ENCODE peak calls at places on chromosomes 12 and 14, in eight cellular contexts. I is foreskin keratinocyte; P is kidney tubule cell; T is T-helper 1 cell; D is AG10803; U is DMS79 treated with DMSO at 0.1 percent for 48 hours; Y is activated T-cell treated with anti-CD3 and anti-CD28 coated beads, Interleukin-2, amount 50 U/mL, for 1 hour; A is stimulated activated CD8-positive, alpha-beta memory T cell treated with anti-CD3 and anti-CD28 coated beads, Interleukin-7, amount 100 ng/mL, for 4 hours. N is an unnamed sample.

GRCh38 chr14:52219488-52220084 is 47.9 kb upstream of the PTGDR start:
- DNase-seq in T (no peak), I (no peak), P (no peak), U (no peak), A (no peak), D (no peak), Y (no peak), N (no peak)

GRCh38 chr12:89051065-89051677 is 301.1 kb downstream of the DUSP6 start:
- DNase-seq in P (peak; percentile 73), T (no peak), Y (no peak), D (peak; percentile 69), I (peak; percentile 61), A (no peak), U (peak; percentile 64), N (peak; percentile 30)

GRCh38 chr12:106369624-106370346 is 12.2 kb downstream of the POLR3B start:
- DNase-seq in U (no peak), P (peak; percentile 91), Y (no peak), A (no peak), I (peak; percentile 88), D (peak; percentile 88), T (no peak), N (no peak)

GRCh38 chr12:78171082-78171481 is 340.4 kb downstream of the NAV3 start:
- DNase-seq in D (no peak), P (no peak), A (no peak), Y (no peak), T (no peak), U (no peak), I (no peak), N (no peak)

GRCh38 chr12:26402648-26403047 is 207.3 kb downstream of the SSPN start:
- DNase-seq in I (peak; percentile 86), D (no peak), T (no peak), A (no peak), Y (no peak), P (peak; percentile 82), U (no peak), N (no peak)

GRCh38 chr14:74720526-74720925 is 7.6 kb downstream of the FCF1 start:
- DNase-seq in U (no peak), Y (no peak), A (no peak), I (no peak), D (peak; percentile 53), T (no peak), P (no peak), N (no peak)

GRCh38 chr12:76242813-76243540 is 105.2 kb downstream of the BBS10 start:
- DNase-seq in T (no peak), Y (no peak), D (peak; percentile 71), P (peak; percentile 69), I (no peak), U (no peak), A (no peak), N (no peak)

GRCh38 chr12:57268264-57268663 is 17.3 kb upstream of the STAC3 start:
- DNase-seq in Y (no peak), P (peak; percentile 77), A (no peak), T (no peak), D (no peak), I (peak; percentile 10), U (no peak), N (no peak)

GRCh38 chr14:90239139-90239538 is 17.2 kb upstream of the PSMC1 start:
- DNase-seq in U (no peak), T (no peak), A (no peak), P (no peak), D (no peak), I (peak; percentile 40), Y (no peak), N (no peak)

GRCh38 chr12:114665411-114666181 is 18.4 kb downstream of the TBX3 start:
- DNase-seq in I (no peak), A (no peak), T (no peak), U (no peak), D (no peak), Y (no peak), P (no peak), N (no peak)

GRCh38 chr14:52700701-52701172 is 5.4 kb upstream of the ERO1A start:
- DNase-seq in A (no peak), I (peak; percentile 96), P (peak; percentile 88), T (no peak), U (no peak), Y (no peak), D (no peak), N (no peak)

GRCh38 chr12:67520611-67521010 is 127.9 kb upstream of the DYRK2 start:
- DNase-seq in Y (no peak), I (no peak), D (no peak), P (no peak), A (no peak), T (no peak), U (no peak), N (no peak)

GRCh38 chr12:90543393-90543792 is 411.6 kb downstream of the CCER1 start:
- DNase-seq in D (peak; percentile 12), P (no peak), A (no peak), U (no peak), T (no peak), I (no peak), Y (no peak), N (no peak)

GRCh38 chr12:105218434-105218833 is 17.5 kb downstream of the APPL2 start:
- DNase-seq in I (no peak), Y (no peak), D (peak; percentile 42), U (no peak), T (no peak), A (no peak), P (no peak), N (no peak)

GRCh38 chr12:3077572-3078081 is 448 bp downstream of the TSPAN9 start:
- DNase-seq in D (peak; percentile 44), P (no peak), U (no peak), A (no peak), I (no peak), Y (peak; percentile 44), T (no peak), N (no peak)

GRCh38 chr12:87413784-87414183 is 615.4 kb downstream of the C12orf50 start:
- DNase-seq in T (no peak), U (no peak), I (peak; percentile 17), A (no peak), D (peak; percentile 3), P (peak; percentile 8), Y (no peak), N (no peak)

GRCh38 chr14:68033533-68033932 is 214.0 kb downstream of the RAD51B start:
- DNase-seq in D (no peak), Y (no peak), P (peak; percentile 40), I (no peak), A (no peak), U (peak; percentile 38), T (no peak), N (no peak)

GRCh38 chr12:54991161-54991991 is 6.8 kb upstream of the TESPA1 start:
- DNase-seq in T (no peak), I (no peak), D (no peak), A (peak; percentile 8), Y (peak; percentile 35), P (peak; percentile 19), U (no peak), N (peak; percentile 62)

GRCh38 chr12:26318661-26319068 is 123.3 kb downstream of the SSPN start:
- DNase-seq in D (peak; percentile 45), I (peak; percentile 86), Y (no peak), T (no peak), U (no peak), A (no peak), P (peak; percentile 92), N (peak; percentile 44)

GRCh38 chr12:71415336-71416231 is 24.0 kb upstream of the LGR5 start:
- DNase-seq in U (no peak), T (no peak), D (peak; percentile 57), P (peak; percentile 57), A (no peak), I (peak; percentile 45), Y (no peak), N (peak; percentile 45)

GRCh38 chr12:130041983-130042812 is 120.1 kb upstream of the FZD10 start:
- DNase-seq in Y (peak; percentile 45), U (no peak), D (no peak), A (no peak), I (peak; percentile 20), T (no peak), P (peak; percentile 43), N (no peak)

GRCh38 chr14:21868442-21869046 is 194.9 kb upstream of the OR4E1 start:
- DNase-seq in A (peak; percentile 60), I (peak; percentile 70), P (peak; percentile 75), T (peak; percentile 22), Y (peak; percentile 71), D (peak; percentile 8), U (no peak), N (peak; percentile 45)

GRCh38 chr14:91311284-91311662 is 66.8 kb upstream of the GPR68 start:
- DNase-seq in A (no peak), D (no peak), P (no peak), I (no peak), Y (peak; percentile 53), T (peak; percentile 28), U (no peak), N (no peak)

GRCh38 chr14:74965770-74966153 is 10.4 kb upstream of the PGF start:
- DNase-seq in U (no peak), A (no peak), P (peak; percentile 39), Y (no peak), D (no peak), T (no peak), I (peak; percentile 98), N (no peak)

GRCh38 chr12:77062846-77063461 is 2.4 kb downstream of the E2F7 start:
- DNase-seq in U (peak; percentile 52), P (peak; percentile 43), D (no peak), Y (no peak), I (peak; percentile 24), T (no peak), A (no peak), N (peak; percentile 70)

GRCh38 chr12:93080994-93081809 is 152.1 kb upstream of the EEA1 start:
- DNase-seq in Y (no peak), P (peak; percentile 57), T (no peak), U (no peak), I (peak; percentile 23), D (peak; percentile 16), A (no peak), N (no peak)

GRCh38 chr14:55129086-55129427 is at the start of gene LGALS3:
- DNase-seq in P (peak; percentile 73), Y (peak; percentile 51), T (peak; percentile 13), U (no peak), D (peak; percentile 64), A (peak; percentile 33), I (peak; percentile 37), N (peak; percentile 92)

GRCh38 chr14:78143489-78144145 is 26.6 kb upstream of the NRXN3 start:
- DNase-seq in U (no peak), T (no peak), A (no peak), Y (no peak), I (peak; percentile 88), P (peak; percentile 78), D (no peak), N (no peak)

GRCh38 chr14:90839024-90839888 is 23.0 kb upstream of the TTC7B start:
- DNase-seq in Y (no peak), U (no peak), A (no peak), T (no peak), I (no peak), P (no peak), D (peak; percentile 63), N (no peak)

GRCh38 chr12:118874698-118875548 is 106.4 kb upstream of the SRRM4 start:
- DNase-seq in I (no peak), P (no peak), U (peak; percentile 10), D (no peak), T (no peak), Y (no peak), A (no peak), N (no peak)

GRCh38 chr12:28711411-28711810 is 437.7 kb upstream of the FAR2 start:
- DNase-seq in P (no peak), A (no peak), D (no peak), T (no peak), I (no peak), U (no peak), Y (no peak), N (no peak)

GRCh38 chr12:10186299-10186698 is 7.5 kb downstream of the TMEM52B start:
- DNase-seq in Y (no peak), T (no peak), D (no peak), I (no peak), P (no peak), A (no peak), U (no peak), N (no peak)

GRCh38 chr14:99731536-99732435 is 47.7 kb downstream of the CYP46A1 start:
- DNase-seq in Y (no peak), I (no peak), P (no peak), T (no peak), U (no peak), D (no peak), A (no peak), N (no peak)